ENCODE peak calls at places on chromosomes 3 and 15, in five cellular contexts. D, U, K, G and X are unnamed samples.

GRCh38 chr3:23304424-23304823 is 101.3 kb downstream of the UBE2E2 start:
- DNase-seq in D (no peak), K (no peak), U (no peak), G (no peak), X (no peak)

GRCh38 chr3:39757312-39757711 is 52.1 kb upstream of the MYRIP start:
- DNase-seq in K (no peak), D (no peak), G (no peak), U (no peak), X (no peak)

GRCh38 chr3:164458986-164459385 is 619.3 kb downstream of the SI start:
- DNase-seq in K (no peak), U (no peak), G (no peak), D (no peak), X (no peak)

GRCh38 chr15:35753486-35753885 is 207.5 kb upstream of the DPH6 start:
- DNase-seq in U (no peak), D (no peak), G (no peak), K (no peak), X (no peak)

GRCh38 chr3:98540346-98540745 is 8.6 kb downstream of the GPR15 start:
- DNase-seq in K (no peak), G (no peak), D (no peak), U (no peak), X (no peak)

GRCh38 chr15:66287461-66288055 is 5.8 kb upstream of the DIS3L start:
- DNase-seq in U (no peak), K (peak), G (no peak), D (no peak), X (no peak)

GRCh38 chr3:98732239-98733054 is 30.7 kb upstream of the ST3GAL6 start:
- DNase-seq in K (peak), G (peak), D (peak), U (peak), X (peak)

GRCh38 chr15:65921780-65922179 is 52.5 kb downstream of the RAB11A start:
- DNase-seq in U (no peak), K (no peak), D (no peak), G (no peak), X (no peak)

GRCh38 chr3:48303021-48303420 is 30.4 kb downstream of the SPINK8 start:
- DNase-seq in D (no peak), U (no peak), G (no peak), K (no peak), X (no peak)

GRCh38 chr3:133914839-133915600 is 19.3 kb upstream of the RAB6B start:
- DNase-seq in K (no peak), D (no peak), G (no peak), U (no peak), X (no peak)

GRCh38 chr3:133921592-133921991 is 25.9 kb upstream of the RAB6B start:
- DNase-seq in K (no peak), U (no peak), D (no peak), G (no peak), X (no peak)

GRCh38 chr3:133917144-133917543 is 21.5 kb upstream of the RAB6B start:
- DNase-seq in D (no peak), G (no peak), U (no peak), K (no peak), X (no peak)

GRCh38 chr3:133910422-133910821 is 14.7 kb upstream of the RAB6B start:
- DNase-seq in G (no peak), U (no peak), K (no peak), D (no peak), X (no peak)

DNA sequence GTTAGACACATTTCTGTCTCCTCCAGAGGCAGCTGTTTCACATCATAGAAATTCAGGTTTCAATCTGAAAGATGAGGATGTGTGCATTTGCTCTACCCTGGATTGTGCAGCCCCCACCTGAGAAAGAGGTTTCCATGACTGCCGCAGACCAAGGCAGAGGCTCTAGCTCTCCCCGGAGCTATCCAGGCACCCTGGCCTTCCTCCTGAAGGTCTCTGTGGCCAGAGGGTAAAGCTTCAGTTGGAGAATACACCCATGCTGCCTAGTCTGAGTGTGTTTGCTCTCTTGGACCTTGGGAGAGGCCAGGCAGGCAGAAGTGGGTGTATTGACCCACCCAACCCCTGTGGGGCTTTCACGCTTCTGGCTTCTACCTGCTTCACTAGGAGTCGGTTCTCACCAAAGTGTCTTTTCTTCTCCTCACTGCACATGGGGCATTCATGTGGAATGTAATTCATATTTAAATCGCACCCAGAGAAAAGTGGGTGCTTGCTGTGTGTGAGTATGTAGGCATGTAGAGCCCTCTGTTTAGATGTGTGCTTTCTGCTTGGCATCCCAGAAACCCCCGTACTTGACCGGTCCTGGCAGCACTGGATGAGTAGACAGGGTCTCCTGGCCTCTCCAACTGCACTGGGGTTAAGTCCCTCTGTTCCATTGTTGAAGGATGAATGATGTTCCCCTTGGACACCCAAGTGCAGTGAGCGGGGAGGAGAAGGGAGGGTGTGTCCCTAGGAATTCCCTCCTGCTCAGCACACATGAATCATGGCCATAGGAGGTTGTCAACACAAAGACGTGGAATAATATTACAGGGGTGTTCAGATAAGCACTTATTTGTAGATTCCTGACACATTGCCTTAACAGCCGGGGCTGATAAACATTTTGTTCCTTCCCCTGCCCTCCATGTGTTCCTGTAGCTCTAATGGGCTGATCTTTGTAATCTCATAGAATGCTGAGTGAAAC is 20.3 kb upstream of the RAB6B start:
- DNase-seq in G (no peak), K (no peak), D (no peak), U (no peak), X (no peak)
- TF ChIP-seq EP300 in G (no peak), K (no peak), D (no peak), U (no peak), X (no peak)

DNA sequence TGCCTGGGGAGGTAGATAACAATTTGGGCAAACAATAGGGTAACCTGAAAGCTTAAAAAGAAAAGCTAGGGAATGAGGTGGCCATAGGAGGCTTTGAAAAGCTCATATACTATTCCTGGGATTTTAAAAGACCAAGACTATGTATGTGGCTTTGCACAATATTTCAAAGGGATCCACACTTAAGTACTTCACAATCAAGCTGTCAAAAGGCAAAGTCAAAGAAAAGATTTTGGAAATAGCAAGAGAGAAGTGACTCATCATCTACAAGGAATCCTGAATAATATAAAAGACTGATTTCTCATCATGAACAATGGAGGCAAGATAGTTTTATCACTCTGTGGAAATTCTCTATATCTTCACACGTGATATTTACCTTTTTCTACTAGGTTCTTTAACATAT is 136.6 kb upstream of the PLXNA1 start:
- DNase-seq in U (no peak), K (no peak), D (no peak), G (no peak), X (no peak)
- TF ChIP-seq CTCF in U (no peak), K (no peak), D (no peak), G (no peak), X (no peak)

DNA sequence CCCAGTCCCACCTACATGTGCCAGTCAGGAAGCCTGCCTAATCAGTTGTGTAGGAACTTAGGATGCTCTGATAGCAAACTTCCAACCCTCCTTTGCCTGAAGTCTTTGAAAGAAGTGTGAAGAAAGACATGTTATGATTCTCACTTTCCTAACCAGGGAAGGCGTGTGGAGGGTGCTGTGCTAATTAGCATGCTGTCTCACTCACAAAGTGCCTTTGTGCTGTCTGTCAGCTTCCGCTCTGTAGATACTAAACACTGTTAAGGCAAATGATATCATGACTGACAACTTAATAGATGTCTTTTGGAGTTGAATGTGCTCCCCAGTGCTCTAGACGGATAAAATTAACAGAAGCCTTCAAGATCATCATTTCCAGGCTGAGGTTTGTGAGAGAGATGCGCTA is 208.7 kb downstream of the CLSTN2 start:
- DNase-seq in U (no peak), D (no peak), G (no peak), K (no peak), X (no peak)
- TF ChIP-seq EP300 in U (no peak), D (no peak), G (no peak), K (no peak), X (no peak)

GRCh38 chr15:88448991-88449461 is 18.2 kb downstream of the MRPL46 start:
- DNase-seq in G (no peak), D (no peak), K (no peak), U (no peak), X (no peak)

GRCh38 chr15:88447206-88447605 is 20.0 kb downstream of the MRPL46 start:
- DNase-seq in K (no peak), U (no peak), D (no peak), G (no peak), X (no peak)

GRCh38 chr15:88447741-88448140 is 19.4 kb downstream of the MRPL46 start:
- DNase-seq in D (no peak), U (no peak), G (no peak), K (no peak), X (no peak)

GRCh38 chr15:88449581-88449980 is 17.6 kb downstream of the MRPL46 start:
- DNase-seq in U (no peak), G (no peak), K (no peak), D (no peak), X (no peak)

DNA sequence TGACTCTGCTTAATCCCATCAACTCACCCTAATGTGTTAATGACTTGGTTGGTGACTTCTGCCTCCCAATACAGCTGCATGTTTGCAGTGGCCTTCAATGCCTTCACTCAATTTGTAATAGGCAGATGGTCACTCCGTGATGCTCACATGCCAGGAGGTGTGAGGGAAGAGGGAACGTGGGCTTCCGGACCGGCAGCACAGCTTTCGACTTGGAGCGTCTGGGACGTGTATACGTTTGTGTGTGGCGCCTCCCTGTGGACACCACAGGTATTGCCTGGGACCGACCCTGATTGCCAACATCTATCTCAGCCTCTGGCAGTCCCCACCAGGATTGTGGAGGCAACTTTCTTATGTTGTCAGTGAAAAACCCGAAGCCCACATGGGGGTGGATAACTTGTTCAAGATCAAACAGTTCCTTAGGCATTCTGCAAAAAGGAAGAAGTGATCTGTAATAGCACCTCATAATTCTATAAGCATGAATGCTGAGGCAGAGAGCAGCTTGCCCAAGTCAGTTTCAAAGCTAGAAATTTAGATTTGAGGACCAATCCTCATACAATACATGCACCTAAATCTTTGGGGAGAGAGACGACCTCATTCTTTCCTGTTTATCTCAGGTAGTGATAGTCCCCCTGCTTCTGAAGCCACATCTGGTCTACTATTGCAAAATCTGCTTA is 16.9 kb downstream of the MRPL46 start:
- DNase-seq in K (peak), U (peak), G (peak), D (peak), X (peak)
- TF ChIP-seq CTCF in K (peak), U (peak), G (peak), D (peak), X (peak)

GRCh38 chr3:37660782-37661181 is 200.9 kb upstream of the CTDSPL start:
- DNase-seq in U (no peak), K (no peak), D (no peak), G (no peak), X (no peak)

GRCh38 chr3:37667359-37667758 is 194.3 kb upstream of the CTDSPL start:
- DNase-seq in D (no peak), K (no peak), G (no peak), U (no peak), X (no peak)

GRCh38 chr3:37662708-37663107 is 199.0 kb upstream of the CTDSPL start:
- DNase-seq in U (no peak), K (no peak), D (no peak), G (no peak), X (no peak)

GRCh38 chr3:37666618-37667017 is 195.1 kb upstream of the CTDSPL start:
- DNase-seq in G (no peak), D (no peak), U (no peak), K (no peak), X (no peak)

DNA sequence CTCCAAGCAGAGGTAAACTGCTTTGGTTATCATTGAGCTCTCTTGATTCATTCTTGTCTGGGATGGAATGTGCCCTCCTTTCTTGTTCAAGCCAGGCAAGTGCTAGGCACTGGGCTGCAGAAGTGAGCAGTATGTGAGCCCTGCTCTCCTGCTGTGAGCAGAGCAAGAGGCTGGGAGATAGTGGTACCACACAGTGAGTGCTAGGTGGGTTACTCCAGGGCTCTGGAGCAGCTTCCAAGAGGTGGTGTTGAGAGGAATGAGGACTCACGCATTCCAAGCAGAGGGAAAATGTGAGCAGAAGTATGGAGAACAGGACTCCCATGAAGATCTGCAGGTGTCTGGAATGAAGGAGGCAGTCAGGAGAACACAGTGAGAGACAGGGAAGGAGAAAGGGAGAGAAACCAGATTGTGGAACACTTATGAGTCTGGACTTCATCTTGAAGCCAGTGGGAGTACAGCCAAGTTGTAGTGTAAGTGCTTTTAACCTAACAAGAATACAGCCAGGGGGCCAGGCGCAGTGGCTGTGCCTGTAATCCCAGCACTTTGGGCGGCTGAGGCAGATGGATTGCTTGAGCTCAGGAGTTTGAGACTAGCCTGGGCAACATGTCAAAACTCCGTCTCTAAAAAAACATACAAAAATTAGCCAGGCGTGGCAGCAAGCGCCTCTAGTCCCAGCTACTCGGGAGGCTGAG is 199.9 kb upstream of the CTDSPL start:
- DNase-seq in D (no peak), U (no peak), G (no peak), K (no peak), X (no peak)
- TF ChIP-seq EP300 in D (no peak), U (no peak), G (no peak), K (no peak), X (no peak)

GRCh38 chr3:110620118-110620517 is 451.5 kb upstream of the NECTIN3 start:
- DNase-seq in K (no peak), D (no peak), U (no peak), G (no peak), X (no peak)

GRCh38 chr3:110623571-110623970 is 448.0 kb upstream of the NECTIN3 start:
- DNase-seq in G (no peak), D (no peak), U (no peak), K (no peak), X (no peak)

GRCh38 chr3:110614181-110614580 is 457.4 kb upstream of the NECTIN3 start:
- DNase-seq in D (no peak), U (no peak), K (no peak), G (no peak), X (no peak)

GRCh38 chr3:110615454-110615853 is 456.2 kb upstream of the NECTIN3 start:
- DNase-seq in K (no peak), U (no peak), G (no peak), D (no peak), X (no peak)

DNA sequence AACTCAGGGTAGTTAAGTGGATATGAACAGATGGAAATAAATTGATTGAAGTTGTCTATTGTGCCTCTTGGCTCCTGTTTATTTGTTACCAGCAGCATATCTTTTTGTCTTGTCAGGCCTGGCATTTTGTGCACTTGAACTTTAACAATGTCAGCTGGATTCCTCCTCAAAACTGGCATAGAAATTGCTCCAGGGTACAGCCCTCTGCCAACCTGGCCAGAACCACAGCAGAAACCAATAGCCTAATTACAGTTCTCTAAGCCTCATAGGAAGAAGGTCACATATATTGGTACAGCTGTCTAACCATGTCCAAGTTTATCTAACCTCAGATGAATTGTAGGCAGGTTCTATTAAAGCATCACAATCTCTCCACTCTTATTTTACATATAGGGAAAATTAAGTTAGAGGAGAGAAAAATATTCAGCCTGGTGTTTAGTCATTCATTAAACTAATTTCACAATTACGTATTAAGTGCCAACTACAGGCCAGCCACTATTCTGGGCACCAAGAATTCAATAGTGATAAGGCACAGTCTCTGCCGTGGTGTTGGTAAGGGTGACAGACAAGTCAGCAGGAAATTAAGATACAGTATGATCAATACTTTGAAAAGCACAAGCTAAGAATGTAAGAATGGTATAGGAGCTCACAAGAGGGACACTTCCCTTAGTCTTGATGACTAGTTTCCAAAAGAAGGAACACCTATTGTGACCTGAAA is 452.9 kb upstream of the NECTIN3 start:
- DNase-seq in K (no peak), D (no peak), U (no peak), G (no peak), X (no peak)
- TF ChIP-seq CTCF in K (no peak), D (no peak), U (no peak), G (no peak), X (no peak)

GRCh38 chr3:54573922-54574321 is 353.9 kb downstream of the LRTM1 start:
- DNase-seq in K (no peak), G (no peak), D (no peak), U (no peak), X (no peak)
- TF ChIP-seq EP300 in K (no peak), G (no peak), D (no peak), U (no peak), X (no peak)